ENCODE peak calls at places on chromosomes 7 and 10, in ten cellular contexts. Q is GM12878, E is SK-N-SH, O is ovary, M is suprapubic skin, A is upper lobe of left lung, V is A549, P is stomach, R is K562, L is HepG2. X is an unnamed sample.

GRCh38 chr10:66257801-66258200 is 668.0 kb upstream of the LRRTM3 start:
- DNase-seq in V (no peak), A (no peak), O (no peak), M (no peak), L (no peak), E (no peak), R (no peak), Q (no peak), P (no peak), X (no peak)

GRCh38 chr10:81116201-81116600 is 578.5 kb downstream of the SH2D4B start:
- DNase-seq in L (no peak), P (no peak), V (no peak), E (no peak), M (no peak), A (no peak), R (no peak), O (no peak), Q (no peak), X (no peak)

GRCh38 chr7:542935-543789 is 23.5 kb upstream of the PDGFA start:
- DNase-seq in V (peak), R (peak), E (no peak), P (no peak), L (peak), Q (no peak), O (no peak), A (no peak), M (no peak), X (no peak)

GRCh38 chr7:82423446-82423845 is 20.1 kb downstream of the CACNA2D1 start:
- DNase-seq in L (no peak), Q (no peak), M (no peak), E (no peak), P (no peak), O (no peak), A (no peak), V (no peak), R (no peak), X (no peak)

GRCh38 chr7:97623333-97623732 is 108.6 kb upstream of the TAC1 start:
- DNase-seq in V (no peak), L (no peak), O (no peak), P (no peak), R (no peak), Q (peak), E (no peak), A (no peak), M (no peak), X (no peak)

GRCh38 chr7:87213801-87214200 is 5.7 kb downstream of the TMEM243 start:
- DNase-seq in A (no peak), P (no peak), O (no peak), E (no peak), V (no peak), Q (no peak), L (no peak), M (no peak), R (no peak), X (no peak)

GRCh38 chr10:43383204-43383971 is 12.0 kb downstream of the FXYD4 start:
- DNase-seq in P (no peak), O (no peak), R (no peak), A (no peak), M (no peak), E (no peak), Q (no peak), V (no peak), L (no peak), X (no peak)

GRCh38 chr7:41188163-41189130 is 514.4 kb downstream of the INHBA start:
- DNase-seq in Q (no peak), E (no peak), L (no peak), V (no peak), R (no peak), M (no peak), P (no peak), O (no peak), A (no peak), X (no peak)

GRCh38 chr7:151078233-151079040 is 2.2 kb downstream of the FASTK start:
- DNase-seq in M (peak), O (peak), A (no peak), Q (no peak), L (no peak), P (no peak), R (no peak), E (no peak), V (no peak), X (no peak)

GRCh38 chr10:102451105-102451969 is at the start of gene C10orf95:
- DNase-seq in R (no peak), P (no peak), O (no peak), Q (no peak), A (peak), E (no peak), L (no peak), V (no peak), M (no peak), X (no peak)

GRCh38 chr10:32983333-32983909 is 25.4 kb upstream of the ITGB1 start:
- DNase-seq in A (no peak), O (no peak), V (peak), R (no peak), L (peak), Q (no peak), P (no peak), E (peak), M (no peak), X (no peak)

GRCh38 chr7:140534743-140535142 is 55.4 kb upstream of the MKRN1 start:
- DNase-seq in M (no peak), E (no peak), Q (no peak), R (no peak), V (no peak), P (no peak), A (no peak), L (no peak), O (no peak), X (peak)

GRCh38 chr10:61732635-61733278 is 70.0 kb downstream of the CABCOCO1 start:
- DNase-seq in A (no peak), V (no peak), R (no peak), L (no peak), O (no peak), E (no peak), Q (no peak), P (no peak), M (no peak), X (no peak)

GRCh38 chr7:1087952-1088920 is at the start of gene GPER1:
- DNase-seq in O (peak), Q (no peak), E (peak), V (no peak), A (peak), R (no peak), P (peak), L (peak), M (no peak), X (peak)

GRCh38 chr10:67792653-67793052 is 45.3 kb downstream of the DNAJC12 start:
- DNase-seq in Q (no peak), V (no peak), A (no peak), L (no peak), O (no peak), R (no peak), E (no peak), M (no peak), P (no peak), X (no peak)

GRCh38 chr10:28841625-28842024 is 164.3 kb downstream of the BAMBI start:
- DNase-seq in M (no peak), V (peak), O (no peak), L (no peak), E (no peak), Q (no peak), P (no peak), R (no peak), A (no peak), X (no peak)

DNA sequence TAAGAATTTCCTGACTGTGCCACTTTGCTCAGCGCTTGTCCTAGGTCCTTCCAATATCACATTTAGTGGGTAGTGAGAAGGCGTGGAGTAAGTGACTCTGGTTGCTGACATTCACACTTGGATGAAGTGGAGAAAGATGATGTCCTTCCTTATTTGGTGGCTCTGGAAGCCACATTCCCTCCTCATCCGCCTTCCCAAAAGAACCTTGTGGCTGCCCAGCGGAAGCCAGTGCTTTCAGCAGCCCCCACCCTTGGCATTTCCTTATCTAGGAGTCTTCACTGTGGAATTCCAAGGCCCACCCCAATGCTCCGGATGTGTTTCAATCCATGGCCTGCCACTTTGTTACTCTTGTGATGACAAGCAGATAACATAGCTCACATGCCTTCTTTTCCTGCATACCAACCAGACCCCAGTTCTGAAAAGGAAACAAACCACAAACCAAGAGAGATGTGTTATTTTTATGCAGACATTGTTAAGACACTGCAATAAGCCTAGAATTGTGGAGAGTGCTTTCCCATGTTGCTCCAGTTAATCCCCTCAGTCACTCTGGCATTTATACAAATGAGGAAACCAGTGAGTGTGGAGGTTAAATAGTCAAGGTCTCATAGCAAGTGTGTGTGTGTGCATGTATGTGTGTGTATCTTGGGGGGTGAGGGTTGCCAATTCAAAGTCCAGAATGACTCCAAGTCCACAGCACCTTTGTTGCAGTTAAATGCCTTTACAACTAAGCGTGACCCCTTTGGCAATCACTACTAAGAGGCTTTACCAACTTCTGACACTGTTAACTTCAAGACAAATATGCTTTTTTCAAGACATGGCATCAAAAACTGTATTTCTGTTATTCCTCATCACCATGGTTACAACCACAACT is 10.3 kb upstream of the ANKRD1 start:
- DNase-seq in O (no peak), M (no peak), P (no peak), R (no peak), L (peak), V (peak), E (no peak), A (peak), Q (no peak), X (peak)
- H3K27ac ChIP-seq in O (no peak), M (peak), P (peak), R (no peak), L (peak), V (peak), E (peak), A (peak), Q (no peak), X (peak)

GRCh38 chr7:28615091-28615490 is 202.8 kb downstream of the CREB5 start:
- DNase-seq in R (no peak), Q (no peak), O (no peak), P (no peak), A (no peak), V (peak), L (no peak), M (no peak), E (no peak), X (no peak)
- TF ChIP-seq EP300 in R (no peak), Q (no peak), O (no peak), P (no peak), A (no peak), V (no peak), L (no peak), M (no peak), E (no peak), X (no peak)

GRCh38 chr10:52918714-52919316 is 146.2 kb upstream of the MBL2 start:
- DNase-seq in O (no peak), A (no peak), M (no peak), E (no peak), Q (no peak), R (no peak), L (no peak), P (no peak), V (no peak), X (no peak)
- H3K27ac ChIP-seq in O (no peak), A (no peak), M (no peak), E (no peak), Q (no peak), R (no peak), L (no peak), P (no peak), V (no peak), X (no peak)

GRCh38 chr7:142581341-142581740 is 167.9 kb upstream of the PRSS1 start:
- DNase-seq in V (peak), R (no peak), M (no peak), P (no peak), A (peak), E (no peak), O (no peak), Q (no peak), L (no peak), X (no peak)
- TF ChIP-seq EP300 in V (no peak), R (no peak), M (no peak), P (no peak), A (no peak), E (no peak), O (no peak), Q (no peak), L (no peak), X (no peak)

GRCh38 chr10:79379512-79380124 is 32.3 kb downstream of the PPIF start:
- DNase-seq in Q (no peak), P (peak), A (peak), O (peak), M (no peak), V (no peak), E (no peak), R (no peak), L (no peak), X (no peak)
- H3K27ac ChIP-seq in Q (no peak), P (peak), A (peak), O (no peak), M (peak), V (peak), E (no peak), R (no peak), L (peak), X (peak)

X was measured in tibial nerve.